ENCODE peak calls at places on chromosome 11, in six cellular contexts. One of them, this sample, is unnamed.

GRCh38 chr11:59053387-59053786 is 32.7 kb upstream of the GLYATL1B start:
- DNase-seq in foreskin fibroblast: peak
- DNase-seq in GM04504: peak
- DNase-seq in stimulated activated CD8-positive, alpha-beta memory T cell treated with anti-CD3 and anti-CD28 coated beads, Interleukin-7, amount 100 ng/mL, for 48 hours: peak
- DNase-seq in coronary artery: no peak
- DNase-seq in choroid plexus epithelial cell: peak
- DNase-seq in this sample: peak

GRCh38 chr11:101441747-101442146 is 142.1 kb downstream of the TRPC6 start:
- DNase-seq in foreskin fibroblast: peak
- DNase-seq in GM04504: no peak
- DNase-seq in stimulated activated CD8-positive, alpha-beta memory T cell treated with anti-CD3 and anti-CD28 coated beads, Interleukin-7, amount 100 ng/mL, for 48 hours: no peak
- DNase-seq in coronary artery: peak
- DNase-seq in choroid plexus epithelial cell: no peak
- DNase-seq in this sample: no peak

GRCh38 chr11:31560842-31561476 is 51.4 kb downstream of the ELP4 start:
- DNase-seq in foreskin fibroblast: no peak
- DNase-seq in GM04504: no peak
- DNase-seq in stimulated activated CD8-positive, alpha-beta memory T cell treated with anti-CD3 and anti-CD28 coated beads, Interleukin-7, amount 100 ng/mL, for 48 hours: no peak
- DNase-seq in coronary artery: no peak
- DNase-seq in choroid plexus epithelial cell: no peak
- DNase-seq in this sample: no peak

GRCh38 chr11:86940122-86940777 is 14.9 kb downstream of the FZD4 start:
- DNase-seq in foreskin fibroblast: peak
- DNase-seq in GM04504: no peak
- DNase-seq in stimulated activated CD8-positive, alpha-beta memory T cell treated with anti-CD3 and anti-CD28 coated beads, Interleukin-7, amount 100 ng/mL, for 48 hours: no peak
- DNase-seq in coronary artery: no peak
- DNase-seq in choroid plexus epithelial cell: peak
- DNase-seq in this sample: no peak

GRCh38 chr11:65927904-65928397 is 8.7 kb downstream of the DRAP1 start:
- DNase-seq in foreskin fibroblast: peak
- DNase-seq in GM04504: no peak
- DNase-seq in stimulated activated CD8-positive, alpha-beta memory T cell treated with anti-CD3 and anti-CD28 coated beads, Interleukin-7, amount 100 ng/mL, for 48 hours: peak
- DNase-seq in coronary artery: no peak
- DNase-seq in choroid plexus epithelial cell: peak
- DNase-seq in this sample: peak

GRCh38 chr11:63641727-63642126 is 27.5 kb upstream of the PLAAT3 start:
- DNase-seq in foreskin fibroblast: peak
- DNase-seq in GM04504: no peak
- DNase-seq in stimulated activated CD8-positive, alpha-beta memory T cell treated with anti-CD3 and anti-CD28 coated beads, Interleukin-7, amount 100 ng/mL, for 48 hours: no peak
- DNase-seq in coronary artery: no peak
- DNase-seq in choroid plexus epithelial cell: peak
- DNase-seq in this sample: no peak

GRCh38 chr11:109423114-109423859 is 1.3 kb downstream of the C11orf87 start:
- DNase-seq in foreskin fibroblast: peak
- DNase-seq in GM04504: no peak
- DNase-seq in stimulated activated CD8-positive, alpha-beta memory T cell treated with anti-CD3 and anti-CD28 coated beads, Interleukin-7, amount 100 ng/mL, for 48 hours: no peak
- DNase-seq in coronary artery: no peak
- DNase-seq in choroid plexus epithelial cell: peak
- DNase-seq in this sample: no peak

GRCh38 chr11:2409701-2410468 is 9.3 kb downstream of the TSSC4 start:
- DNase-seq in foreskin fibroblast: no peak
- DNase-seq in GM04504: no peak
- DNase-seq in stimulated activated CD8-positive, alpha-beta memory T cell treated with anti-CD3 and anti-CD28 coated beads, Interleukin-7, amount 100 ng/mL, for 48 hours: no peak
- DNase-seq in coronary artery: no peak
- DNase-seq in choroid plexus epithelial cell: peak
- DNase-seq in this sample: no peak

GRCh38 chr11:105968021-105968697 is 53.9 kb downstream of the MSANTD4 start:
- DNase-seq in foreskin fibroblast: peak
- DNase-seq in GM04504: no peak
- DNase-seq in stimulated activated CD8-positive, alpha-beta memory T cell treated with anti-CD3 and anti-CD28 coated beads, Interleukin-7, amount 100 ng/mL, for 48 hours: no peak
- DNase-seq in coronary artery: no peak
- DNase-seq in choroid plexus epithelial cell: peak
- DNase-seq in this sample: no peak

GRCh38 chr11:100932474-100933100 is 197.0 kb downstream of the PGR start:
- DNase-seq in foreskin fibroblast: peak
- DNase-seq in GM04504: no peak
- DNase-seq in stimulated activated CD8-positive, alpha-beta memory T cell treated with anti-CD3 and anti-CD28 coated beads, Interleukin-7, amount 100 ng/mL, for 48 hours: no peak
- DNase-seq in coronary artery: no peak
- DNase-seq in choroid plexus epithelial cell: peak
- DNase-seq in this sample: peak

GRCh38 chr11:34143048-34143447 is 37.6 kb downstream of the NAT10 start:
- DNase-seq in foreskin fibroblast: no peak
- DNase-seq in GM04504: no peak
- DNase-seq in stimulated activated CD8-positive, alpha-beta memory T cell treated with anti-CD3 and anti-CD28 coated beads, Interleukin-7, amount 100 ng/mL, for 48 hours: no peak
- DNase-seq in coronary artery: no peak
- DNase-seq in choroid plexus epithelial cell: no peak
- DNase-seq in this sample: no peak

GRCh38 chr11:65858354-65859133 is 564 bp upstream of the CFL1 start:
- DNase-seq in foreskin fibroblast: no peak
- DNase-seq in GM04504: no peak
- DNase-seq in stimulated activated CD8-positive, alpha-beta memory T cell treated with anti-CD3 and anti-CD28 coated beads, Interleukin-7, amount 100 ng/mL, for 48 hours: no peak
- DNase-seq in coronary artery: no peak
- DNase-seq in choroid plexus epithelial cell: no peak
- DNase-seq in this sample: peak

GRCh38 chr11:128908391-128909246 is 17.5 kb downstream of the KCNJ5 start:
- DNase-seq in foreskin fibroblast: peak
- DNase-seq in GM04504: peak
- DNase-seq in stimulated activated CD8-positive, alpha-beta memory T cell treated with anti-CD3 and anti-CD28 coated beads, Interleukin-7, amount 100 ng/mL, for 48 hours: no peak
- DNase-seq in coronary artery: no peak
- DNase-seq in choroid plexus epithelial cell: peak
- DNase-seq in this sample: no peak

GRCh38 chr11:129787518-129787917 is 28.1 kb upstream of the TMEM45B start:
- DNase-seq in foreskin fibroblast: no peak
- DNase-seq in GM04504: no peak
- DNase-seq in stimulated activated CD8-positive, alpha-beta memory T cell treated with anti-CD3 and anti-CD28 coated beads, Interleukin-7, amount 100 ng/mL, for 48 hours: no peak
- DNase-seq in coronary artery: no peak
- DNase-seq in choroid plexus epithelial cell: peak
- DNase-seq in this sample: no peak

GRCh38 chr11:66559141-66559861 is 9.1 kb downstream of the CTSF start:
- DNase-seq in foreskin fibroblast: peak
- DNase-seq in GM04504: no peak
- DNase-seq in stimulated activated CD8-positive, alpha-beta memory T cell treated with anti-CD3 and anti-CD28 coated beads, Interleukin-7, amount 100 ng/mL, for 48 hours: no peak
- DNase-seq in coronary artery: peak
- DNase-seq in choroid plexus epithelial cell: no peak
- DNase-seq in this sample: no peak

GRCh38 chr11:77085652-77086051 is 17.0 kb upstream of the OMP start:
- DNase-seq in foreskin fibroblast: no peak
- DNase-seq in GM04504: no peak
- DNase-seq in stimulated activated CD8-positive, alpha-beta memory T cell treated with anti-CD3 and anti-CD28 coated beads, Interleukin-7, amount 100 ng/mL, for 48 hours: no peak
- DNase-seq in coronary artery: no peak
- DNase-seq in choroid plexus epithelial cell: no peak
- DNase-seq in this sample: no peak

GRCh38 chr11:35539781-35540281 is 14.4 kb upstream of the PAMR1 start:
- DNase-seq in foreskin fibroblast: peak
- DNase-seq in GM04504: no peak
- DNase-seq in stimulated activated CD8-positive, alpha-beta memory T cell treated with anti-CD3 and anti-CD28 coated beads, Interleukin-7, amount 100 ng/mL, for 48 hours: no peak
- DNase-seq in coronary artery: no peak
- DNase-seq in choroid plexus epithelial cell: peak
- DNase-seq in this sample: no peak

GRCh38 chr11:118437736-118438125 is 1.4 kb downstream of the KMT2A start:
- DNase-seq in foreskin fibroblast: peak
- DNase-seq in GM04504: no peak
- DNase-seq in stimulated activated CD8-positive, alpha-beta memory T cell treated with anti-CD3 and anti-CD28 coated beads, Interleukin-7, amount 100 ng/mL, for 48 hours: no peak
- DNase-seq in coronary artery: peak
- DNase-seq in choroid plexus epithelial cell: peak
- DNase-seq in this sample: peak

GRCh38 chr11:128061321-128061871 is 526.0 kb downstream of the ETS1 start:
- DNase-seq in foreskin fibroblast: peak
- DNase-seq in GM04504: no peak
- DNase-seq in stimulated activated CD8-positive, alpha-beta memory T cell treated with anti-CD3 and anti-CD28 coated beads, Interleukin-7, amount 100 ng/mL, for 48 hours: no peak
- DNase-seq in coronary artery: no peak
- DNase-seq in choroid plexus epithelial cell: no peak
- DNase-seq in this sample: no peak

GRCh38 chr11:129911298-129911697 is 15.9 kb upstream of the NFRKB start:
- DNase-seq in foreskin fibroblast: peak
- DNase-seq in GM04504: no peak
- DNase-seq in stimulated activated CD8-positive, alpha-beta memory T cell treated with anti-CD3 and anti-CD28 coated beads, Interleukin-7, amount 100 ng/mL, for 48 hours: no peak
- DNase-seq in coronary artery: no peak
- DNase-seq in choroid plexus epithelial cell: peak
- DNase-seq in this sample: no peak

GRCh38 chr11:3087821-3088800 is 30.9 kb upstream of the CARS1 start:
- DNase-seq in foreskin fibroblast: peak
- DNase-seq in GM04504: no peak
- DNase-seq in stimulated activated CD8-positive, alpha-beta memory T cell treated with anti-CD3 and anti-CD28 coated beads, Interleukin-7, amount 100 ng/mL, for 48 hours: no peak
- DNase-seq in coronary artery: no peak
- DNase-seq in choroid plexus epithelial cell: peak
- DNase-seq in this sample: no peak

GRCh38 chr11:91981995-91982394 is 242.6 kb upstream of the FAT3 start:
- DNase-seq in foreskin fibroblast: peak
- DNase-seq in GM04504: peak
- DNase-seq in stimulated activated CD8-positive, alpha-beta memory T cell treated with anti-CD3 and anti-CD28 coated beads, Interleukin-7, amount 100 ng/mL, for 48 hours: no peak
- DNase-seq in coronary artery: peak
- DNase-seq in choroid plexus epithelial cell: peak
- DNase-seq in this sample: no peak

GRCh38 chr11:96168623-96169022 is 174.4 kb downstream of the MAML2 start:
- DNase-seq in foreskin fibroblast: peak
- DNase-seq in GM04504: peak
- DNase-seq in stimulated activated CD8-positive, alpha-beta memory T cell treated with anti-CD3 and anti-CD28 coated beads, Interleukin-7, amount 100 ng/mL, for 48 hours: no peak
- DNase-seq in coronary artery: no peak
- DNase-seq in choroid plexus epithelial cell: peak
- DNase-seq in this sample: no peak

GRCh38 chr11:118791961-118792578 is 1.1 kb upstream of the DDX6 start:
- DNase-seq in foreskin fibroblast: peak
- DNase-seq in GM04504: no peak
- DNase-seq in stimulated activated CD8-positive, alpha-beta memory T cell treated with anti-CD3 and anti-CD28 coated beads, Interleukin-7, amount 100 ng/mL, for 48 hours: no peak
- DNase-seq in coronary artery: peak
- DNase-seq in choroid plexus epithelial cell: peak
- DNase-seq in this sample: no peak

GRCh38 chr11:26950260-26950719 is 43.6 kb upstream of the FIBIN start:
- DNase-seq in foreskin fibroblast: peak
- DNase-seq in GM04504: peak
- DNase-seq in stimulated activated CD8-positive, alpha-beta memory T cell treated with anti-CD3 and anti-CD28 coated beads, Interleukin-7, amount 100 ng/mL, for 48 hours: no peak
- DNase-seq in coronary artery: no peak
- DNase-seq in choroid plexus epithelial cell: peak
- DNase-seq in this sample: no peak

GRCh38 chr11:102276302-102277182 is 40.7 kb upstream of the BIRC3 start:
- DNase-seq in foreskin fibroblast: peak
- DNase-seq in GM04504: no peak
- DNase-seq in stimulated activated CD8-positive, alpha-beta memory T cell treated with anti-CD3 and anti-CD28 coated beads, Interleukin-7, amount 100 ng/mL, for 48 hours: no peak
- DNase-seq in coronary artery: no peak
- DNase-seq in choroid plexus epithelial cell: peak
- DNase-seq in this sample: no peak

This sample was measured in NAMALWA.